ENCODE peak calls at places on chromosomes 3 and 15, in nine cellular contexts. N is dorsolateral prefrontal cortex, E is suprapubic skin, V is cardiac muscle cell, Z is HFFc6, B is body of pancreas, J is HCT116, U is heart right ventricle, L is fibroblast of the aortic adventitia. F is an unnamed sample.

GRCh38 chr3:160678447-160678846 is 1.5 kb downstream of the ARL14 start:
- DNase-seq in N (no peak), E (no peak), V (no peak), Z (no peak), B (peak), J (no peak), U (no peak), L (no peak), F (no peak)

GRCh38 chr15:85116925-85117646 is 135.4 kb downstream of the PDE8A start:
- DNase-seq in N (no peak), E (no peak), V (no peak), Z (no peak), B (no peak), J (no peak), U (no peak), L (no peak), F (no peak)

GRCh38 chr3:157793745-157794144 is 290.5 kb upstream of the VEPH1 start:
- DNase-seq in N (no peak), E (no peak), V (no peak), Z (no peak), B (no peak), J (no peak), U (no peak), L (no peak), F (no peak)

GRCh38 chr15:49415171-49415570 is 7.9 kb upstream of the FGF7 start:
- DNase-seq in N (no peak), E (no peak), V (no peak), Z (no peak), B (no peak), J (no peak), U (no peak), L (peak), F (no peak)

GRCh38 chr3:71859128-71859519 is 74.2 kb upstream of the PROK2 start:
- DNase-seq in N (no peak), E (no peak), V (peak), Z (no peak), B (peak), J (peak), U (no peak), L (peak), F (no peak)

GRCh38 chr3:36811768-36812167 is 47.4 kb upstream of the DCLK3 start:
- DNase-seq in N (no peak), E (no peak), V (no peak), Z (no peak), B (no peak), J (no peak), U (no peak), L (no peak), F (no peak)

GRCh38 chr15:70248116-70249025 is 150.7 kb upstream of the TLE3 start:
- DNase-seq in N (no peak), E (peak), V (peak), Z (no peak), B (no peak), J (no peak), U (no peak), L (no peak), F (peak)

GRCh38 chr15:35728176-35728938 is 182.4 kb upstream of the DPH6 start:
- DNase-seq in N (no peak), E (no peak), V (no peak), Z (no peak), B (no peak), J (no peak), U (no peak), L (no peak), F (no peak)

GRCh38 chr3:42497009-42497731 is 5.3 kb upstream of the VIPR1 start:
- DNase-seq in N (no peak), E (peak), V (peak), Z (peak), B (no peak), J (peak), U (no peak), L (peak), F (no peak)

GRCh38 chr3:17580901-17581300 is 161.5 kb downstream of the TBC1D5 start:
- DNase-seq in N (no peak), E (no peak), V (no peak), Z (no peak), B (no peak), J (no peak), U (no peak), L (no peak), F (no peak)

GRCh38 chr15:70575251-70576227 is 187.8 kb downstream of the UACA start:
- DNase-seq in N (no peak), E (peak), V (no peak), Z (no peak), B (no peak), J (no peak), U (no peak), L (peak), F (no peak)

GRCh38 chr3:175005193-175005592 is 146.1 kb downstream of the NAALADL2 start:
- DNase-seq in N (no peak), E (no peak), V (no peak), Z (no peak), B (no peak), J (no peak), U (no peak), L (no peak), F (no peak)

GRCh38 chr3:50652709-50653108 is 22.0 kb upstream of the DOCK3 start:
- DNase-seq in N (no peak), E (no peak), V (no peak), Z (no peak), B (peak), J (no peak), U (peak), L (no peak), F (no peak)

GRCh38 chr3:19526071-19526470 is 377.8 kb downstream of the KCNH8 start:
- DNase-seq in N (no peak), E (no peak), V (no peak), Z (no peak), B (no peak), J (no peak), U (no peak), L (no peak), F (no peak)

GRCh38 chr3:193665370-193665989 is 72.5 kb downstream of the OPA1 start:
- DNase-seq in N (no peak), E (no peak), V (peak), Z (peak), B (no peak), J (peak), U (no peak), L (peak), F (no peak)
- TF ChIP-seq CTCF in N (peak), E (no peak), V (peak), Z (peak), B (peak), J (peak), U (peak), L (peak), F (peak)

GRCh38 chr15:66387176-66388056 is 704 bp downstream of the MAP2K1 start:
- DNase-seq in N (peak), E (peak), V (peak), Z (peak), B (peak), J (no peak), U (peak), L (peak), F (no peak)
- TF ChIP-seq CTCF in N (no peak), E (no peak), V (peak), Z (peak), B (peak), J (peak), U (peak), L (peak), F (peak)

DNA sequence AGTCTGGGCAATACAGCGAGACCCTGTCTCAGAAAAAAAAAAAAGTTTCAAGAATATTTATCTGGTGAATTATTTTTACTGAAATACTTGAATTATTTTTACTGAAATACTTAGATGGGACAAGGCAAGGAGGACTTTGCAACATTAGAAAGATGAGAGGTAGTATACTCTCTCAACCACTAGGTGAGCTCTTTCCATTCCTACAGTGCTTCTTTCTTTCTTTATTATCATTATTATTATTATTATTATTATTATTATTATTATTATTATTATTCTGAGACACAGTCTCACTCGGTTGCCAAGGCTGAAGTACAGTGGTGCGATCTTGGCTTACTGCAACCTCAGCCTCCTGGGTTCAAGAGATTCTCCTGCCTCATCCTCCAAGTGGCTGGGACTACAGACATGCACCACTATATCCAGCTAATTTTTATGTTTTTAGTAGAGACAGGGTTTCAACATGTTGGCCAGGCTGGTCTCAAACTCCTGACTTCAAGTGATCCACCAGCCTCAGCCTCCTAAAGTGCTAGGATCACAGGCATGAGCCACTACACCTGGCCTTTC is 468.8 kb downstream of the MAGI1 start:
- DNase-seq in N (no peak), E (no peak), V (no peak), Z (no peak), B (no peak), J (no peak), U (no peak), L (no peak), F (no peak)
- TF ChIP-seq CTCF in N (no peak), E (no peak), V (peak), Z (peak), B (no peak), J (peak), U (peak), L (peak), F (no peak)

DNA sequence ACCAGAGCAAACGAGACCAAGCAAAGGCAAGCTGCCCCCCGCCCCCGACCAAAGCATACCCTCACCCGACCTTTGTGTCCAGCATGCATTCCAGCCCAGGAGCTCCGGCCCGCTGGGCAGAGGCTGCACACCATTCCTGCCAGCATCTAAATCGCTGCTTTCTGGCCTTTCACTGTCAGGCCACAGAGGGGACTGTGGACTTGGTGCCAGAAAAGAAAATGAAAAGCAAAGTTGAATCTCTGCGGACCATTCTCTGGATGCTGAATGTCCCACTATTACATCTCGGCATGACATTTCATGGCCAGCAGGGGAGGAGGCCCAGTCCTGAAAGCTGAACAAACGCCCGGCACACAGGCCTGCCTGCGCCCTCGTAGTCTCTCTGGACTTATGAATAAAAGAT is 13.0 kb downstream of the IL17RD start:
- DNase-seq in N (no peak), E (no peak), V (no peak), Z (no peak), B (no peak), J (no peak), U (no peak), L (peak), F (no peak)
- TF ChIP-seq CTCF in N (no peak), E (no peak), V (peak), Z (peak), B (no peak), J (no peak), U (no peak), L (peak), F (no peak)

DNA sequence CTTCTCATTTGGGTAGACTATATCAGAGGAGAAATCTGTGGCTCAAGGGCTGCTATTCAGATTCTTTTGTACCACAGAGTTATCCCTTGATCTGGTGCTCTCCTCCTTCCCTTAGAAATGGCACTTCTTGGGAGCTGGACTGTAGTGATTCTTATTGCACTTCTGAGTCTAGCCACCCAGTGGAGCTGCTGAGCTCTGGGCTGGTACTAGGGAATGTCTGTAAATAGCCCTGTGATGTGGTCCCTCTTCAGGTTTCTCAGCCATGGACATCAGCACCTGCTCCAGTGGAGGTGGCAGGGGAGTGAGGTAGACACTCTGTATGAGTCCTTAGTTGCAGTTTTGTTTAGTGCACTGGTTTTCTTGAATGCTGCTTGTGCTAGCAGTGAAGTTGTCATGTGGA is 1292.6 kb downstream of the SI start:
- DNase-seq in N (no peak), E (no peak), V (no peak), Z (no peak), B (no peak), J (peak), U (no peak), L (no peak), F (no peak)
- TF ChIP-seq CTCF in N (no peak), E (no peak), V (no peak), Z (no peak), B (no peak), J (peak), U (no peak), L (no peak), F (peak)

GRCh38 chr3:73192036-73192738 is 130.7 kb downstream of the EBLN2 start:
- DNase-seq in N (no peak), E (no peak), V (no peak), Z (no peak), B (no peak), J (peak), U (no peak), L (no peak), F (no peak)
- TF ChIP-seq CTCF in N (no peak), E (no peak), V (no peak), Z (peak), B (no peak), J (peak), U (no peak), L (peak), F (peak)

GRCh38 chr3:47440131-47440530 is 35.6 kb downstream of the SCAP start:
- DNase-seq in N (no peak), E (no peak), V (peak), Z (no peak), B (no peak), J (no peak), U (no peak), L (no peak), F (no peak)
- TF ChIP-seq CTCF in N (peak), E (no peak), V (peak), Z (peak), B (peak), J (peak), U (no peak), L (peak), F (peak)

GRCh38 chr3:69179740-69180372 is 57.5 kb upstream of the LMOD3 start:
- DNase-seq in N (no peak), E (no peak), V (peak), Z (no peak), B (no peak), J (no peak), U (no peak), L (no peak), F (no peak)

GRCh38 chr3:69180869-69181591 is 58.6 kb upstream of the LMOD3 start:
- DNase-seq in N (no peak), E (no peak), V (no peak), Z (no peak), B (no peak), J (no peak), U (no peak), L (no peak), F (no peak)

GRCh38 chr3:69178100-69178499 is 55.7 kb upstream of the LMOD3 start:
- DNase-seq in N (no peak), E (no peak), V (no peak), Z (no peak), B (no peak), J (no peak), U (no peak), L (no peak), F (no peak)

GRCh38 chr3:69181592-69182211 is 59.3 kb upstream of the LMOD3 start:
- DNase-seq in N (no peak), E (no peak), V (peak), Z (peak), B (no peak), J (no peak), U (no peak), L (peak), F (no peak)

GRCh38 chr3:69178838-69179739 is 56.7 kb upstream of the LMOD3 start:
- DNase-seq in N (no peak), E (no peak), V (peak), Z (no peak), B (no peak), J (no peak), U (no peak), L (no peak), F (no peak)
- TF ChIP-seq CTCF in N (no peak), E (no peak), V (no peak), Z (no peak), B (no peak), J (no peak), U (no peak), L (no peak), F (no peak)